ENCODE peak calls at places on chromosomes 16 and 17, in five cellular contexts. One of them, this sample, is unnamed.

GRCh38 chr16:80084614-80085013 is 456.2 kb upstream of the DYNLRB2 start:
- DNase-seq in stimulated activated CD4-positive, alpha-beta T cell treated with anti-CD3 and anti-CD28 coated beads, Interleukin-1b, Interleukin-23, amount 100 ng/mL, for 24 hours: no peak
- DNase-seq in hippocampal formation: peak; percentile 48
- DNase-seq in thoracic aorta: no peak
- DNase-seq in activated CD4-positive, alpha-beta T cell treated with anti-CD3 and anti-CD28 coated beads, Interleukin-2, amount 10 ng/mL, durations not matched to agents 7 days and 5 days: peak; percentile 9
- DNase-seq in this sample: no peak

GRCh38 chr17:47720754-47721533 is 12.1 kb upstream of the TBX21 start:
- DNase-seq in stimulated activated CD4-positive, alpha-beta T cell treated with anti-CD3 and anti-CD28 coated beads, Interleukin-1b, Interleukin-23, amount 100 ng/mL, for 24 hours: peak; percentile 95
- DNase-seq in hippocampal formation: no peak
- DNase-seq in thoracic aorta: no peak
- DNase-seq in activated CD4-positive, alpha-beta T cell treated with anti-CD3 and anti-CD28 coated beads, Interleukin-2, amount 10 ng/mL, durations not matched to agents 7 days and 5 days: peak; percentile 83
- DNase-seq in this sample: peak; percentile 52

GRCh38 chr16:48505705-48506104 is 104.3 kb downstream of the N4BP1 start:
- DNase-seq in thoracic aorta: no peak
- DNase-seq in activated CD4-positive, alpha-beta T cell treated with anti-CD3 and anti-CD28 coated beads, Interleukin-2, amount 10 ng/mL, durations not matched to agents 7 days and 5 days: no peak
- DNase-seq in hippocampal formation: no peak
- DNase-seq in stimulated activated CD4-positive, alpha-beta T cell treated with anti-CD3 and anti-CD28 coated beads, Interleukin-1b, Interleukin-23, amount 100 ng/mL, for 24 hours: no peak
- DNase-seq in this sample: no peak

GRCh38 chr16:89907055-89907814 is 11.4 kb upstream of the MC1R start:
- DNase-seq in hippocampal formation: no peak
- DNase-seq in thoracic aorta: no peak
- DNase-seq in activated CD4-positive, alpha-beta T cell treated with anti-CD3 and anti-CD28 coated beads, Interleukin-2, amount 10 ng/mL, durations not matched to agents 7 days and 5 days: no peak
- DNase-seq in stimulated activated CD4-positive, alpha-beta T cell treated with anti-CD3 and anti-CD28 coated beads, Interleukin-1b, Interleukin-23, amount 100 ng/mL, for 24 hours: no peak
- DNase-seq in this sample: no peak

GRCh38 chr16:30813821-30814189 is 26.8 kb upstream of the ZNF629 start:
- DNase-seq in thoracic aorta: no peak
- DNase-seq in activated CD4-positive, alpha-beta T cell treated with anti-CD3 and anti-CD28 coated beads, Interleukin-2, amount 10 ng/mL, durations not matched to agents 7 days and 5 days: no peak
- DNase-seq in hippocampal formation: no peak
- DNase-seq in stimulated activated CD4-positive, alpha-beta T cell treated with anti-CD3 and anti-CD28 coated beads, Interleukin-1b, Interleukin-23, amount 100 ng/mL, for 24 hours: no peak
- DNase-seq in this sample: no peak

GRCh38 chr16:23081675-23082119 is 67.6 kb downstream of the USP31 start:
- DNase-seq in thoracic aorta: no peak
- DNase-seq in activated CD4-positive, alpha-beta T cell treated with anti-CD3 and anti-CD28 coated beads, Interleukin-2, amount 10 ng/mL, durations not matched to agents 7 days and 5 days: no peak
- DNase-seq in hippocampal formation: no peak
- DNase-seq in stimulated activated CD4-positive, alpha-beta T cell treated with anti-CD3 and anti-CD28 coated beads, Interleukin-1b, Interleukin-23, amount 100 ng/mL, for 24 hours: no peak
- DNase-seq in this sample: no peak

GRCh38 chr17:42284566-42284965 is 3.7 kb upstream of the STAT5A start:
- DNase-seq in stimulated activated CD4-positive, alpha-beta T cell treated with anti-CD3 and anti-CD28 coated beads, Interleukin-1b, Interleukin-23, amount 100 ng/mL, for 24 hours: no peak
- DNase-seq in hippocampal formation: no peak
- DNase-seq in activated CD4-positive, alpha-beta T cell treated with anti-CD3 and anti-CD28 coated beads, Interleukin-2, amount 10 ng/mL, durations not matched to agents 7 days and 5 days: no peak
- DNase-seq in thoracic aorta: no peak
- DNase-seq in this sample: no peak

GRCh38 chr17:59372138-59372751 is 40.8 kb downstream of the YPEL2 start:
- DNase-seq in thoracic aorta: no peak
- DNase-seq in stimulated activated CD4-positive, alpha-beta T cell treated with anti-CD3 and anti-CD28 coated beads, Interleukin-1b, Interleukin-23, amount 100 ng/mL, for 24 hours: no peak
- DNase-seq in activated CD4-positive, alpha-beta T cell treated with anti-CD3 and anti-CD28 coated beads, Interleukin-2, amount 10 ng/mL, durations not matched to agents 7 days and 5 days: no peak
- DNase-seq in hippocampal formation: peak; percentile 40
- DNase-seq in this sample: no peak

GRCh38 chr17:20091161-20092029 is 82.2 kb downstream of the SPECC1 start:
- DNase-seq in activated CD4-positive, alpha-beta T cell treated with anti-CD3 and anti-CD28 coated beads, Interleukin-2, amount 10 ng/mL, durations not matched to agents 7 days and 5 days: no peak
- DNase-seq in stimulated activated CD4-positive, alpha-beta T cell treated with anti-CD3 and anti-CD28 coated beads, Interleukin-1b, Interleukin-23, amount 100 ng/mL, for 24 hours: no peak
- DNase-seq in thoracic aorta: peak; percentile 32
- DNase-seq in hippocampal formation: no peak
- DNase-seq in this sample: no peak

GRCh38 chr17:64306850-64307463 is 43.9 kb upstream of the TEX2 start:
- DNase-seq in stimulated activated CD4-positive, alpha-beta T cell treated with anti-CD3 and anti-CD28 coated beads, Interleukin-1b, Interleukin-23, amount 100 ng/mL, for 24 hours: peak; percentile 53
- DNase-seq in hippocampal formation: no peak
- DNase-seq in activated CD4-positive, alpha-beta T cell treated with anti-CD3 and anti-CD28 coated beads, Interleukin-2, amount 10 ng/mL, durations not matched to agents 7 days and 5 days: peak; percentile 74
- DNase-seq in thoracic aorta: no peak
- DNase-seq in this sample: peak; percentile 38

GRCh38 chr16:68252383-68252782 is 7.2 kb downstream of the PLA2G15 start:
- DNase-seq in hippocampal formation: no peak
- DNase-seq in activated CD4-positive, alpha-beta T cell treated with anti-CD3 and anti-CD28 coated beads, Interleukin-2, amount 10 ng/mL, durations not matched to agents 7 days and 5 days: no peak
- DNase-seq in thoracic aorta: no peak
- DNase-seq in stimulated activated CD4-positive, alpha-beta T cell treated with anti-CD3 and anti-CD28 coated beads, Interleukin-1b, Interleukin-23, amount 100 ng/mL, for 24 hours: no peak
- DNase-seq in this sample: no peak

GRCh38 chr17:73391331-73392265 is 79.8 kb upstream of the CDC42EP4 start:
- DNase-seq in activated CD4-positive, alpha-beta T cell treated with anti-CD3 and anti-CD28 coated beads, Interleukin-2, amount 10 ng/mL, durations not matched to agents 7 days and 5 days: no peak
- DNase-seq in thoracic aorta: no peak
- DNase-seq in hippocampal formation: no peak
- DNase-seq in stimulated activated CD4-positive, alpha-beta T cell treated with anti-CD3 and anti-CD28 coated beads, Interleukin-1b, Interleukin-23, amount 100 ng/mL, for 24 hours: no peak
- DNase-seq in this sample: no peak

GRCh38 chr16:4435668-4436067 is 10.0 kb downstream of the DNAJA3 start:
- DNase-seq in stimulated activated CD4-positive, alpha-beta T cell treated with anti-CD3 and anti-CD28 coated beads, Interleukin-1b, Interleukin-23, amount 100 ng/mL, for 24 hours: no peak
- DNase-seq in hippocampal formation: no peak
- DNase-seq in activated CD4-positive, alpha-beta T cell treated with anti-CD3 and anti-CD28 coated beads, Interleukin-2, amount 10 ng/mL, durations not matched to agents 7 days and 5 days: no peak
- DNase-seq in thoracic aorta: no peak
- DNase-seq in this sample: no peak

GRCh38 chr17:75288784-75289121 is 480 bp downstream of the SLC25A19 start:
- DNase-seq in stimulated activated CD4-positive, alpha-beta T cell treated with anti-CD3 and anti-CD28 coated beads, Interleukin-1b, Interleukin-23, amount 100 ng/mL, for 24 hours: peak; percentile 39
- DNase-seq in hippocampal formation: no peak
- DNase-seq in thoracic aorta: no peak
- DNase-seq in activated CD4-positive, alpha-beta T cell treated with anti-CD3 and anti-CD28 coated beads, Interleukin-2, amount 10 ng/mL, durations not matched to agents 7 days and 5 days: peak; percentile 62
- DNase-seq in this sample: no peak

GRCh38 chr17:39662551-39663339 is 2.4 kb upstream of the TCAP start:
- DNase-seq in activated CD4-positive, alpha-beta T cell treated with anti-CD3 and anti-CD28 coated beads, Interleukin-2, amount 10 ng/mL, durations not matched to agents 7 days and 5 days: no peak
- DNase-seq in thoracic aorta: no peak
- DNase-seq in stimulated activated CD4-positive, alpha-beta T cell treated with anti-CD3 and anti-CD28 coated beads, Interleukin-1b, Interleukin-23, amount 100 ng/mL, for 24 hours: no peak
- DNase-seq in hippocampal formation: no peak
- DNase-seq in this sample: no peak

GRCh38 chr17:7523033-7523432 is 25.8 kb upstream of the TNFSF12 start:
- DNase-seq in hippocampal formation: no peak
- DNase-seq in stimulated activated CD4-positive, alpha-beta T cell treated with anti-CD3 and anti-CD28 coated beads, Interleukin-1b, Interleukin-23, amount 100 ng/mL, for 24 hours: peak; percentile 20
- DNase-seq in activated CD4-positive, alpha-beta T cell treated with anti-CD3 and anti-CD28 coated beads, Interleukin-2, amount 10 ng/mL, durations not matched to agents 7 days and 5 days: peak; percentile 48
- DNase-seq in thoracic aorta: no peak
- DNase-seq in this sample: no peak

GRCh38 chr16:4410335-4411075 is 5.9 kb downstream of the CORO7 start:
- DNase-seq in activated CD4-positive, alpha-beta T cell treated with anti-CD3 and anti-CD28 coated beads, Interleukin-2, amount 10 ng/mL, durations not matched to agents 7 days and 5 days: no peak
- DNase-seq in stimulated activated CD4-positive, alpha-beta T cell treated with anti-CD3 and anti-CD28 coated beads, Interleukin-1b, Interleukin-23, amount 100 ng/mL, for 24 hours: no peak
- DNase-seq in hippocampal formation: peak; percentile 73
- DNase-seq in thoracic aorta: no peak
- DNase-seq in this sample: no peak